ENCODE peak calls at places on chromosomes 1 and 21, in four cellular contexts. C is GM12892, Q is K562, Y is H1. V is an unnamed sample.

GRCh38 chr1:55245781-55246180 is 30.6 kb upstream of the USP24 start:
- DNase-seq in C (no peak), Q (no peak), Y (no peak), V (no peak)

GRCh38 chr1:175376194-175376593 is 183.6 kb upstream of the KIAA0040 start:
- DNase-seq in C (no peak), Q (no peak), Y (no peak), V (no peak)

GRCh38 chr1:60679524-60679923 is 402.8 kb upstream of the NFIA start:
- DNase-seq in C (no peak), Q (no peak), Y (no peak), V (no peak)

GRCh38 chr21:45322231-45322959 is 34.7 kb upstream of the POFUT2 start:
- DNase-seq in C (no peak), Q (no peak), Y (no peak), V (no peak)

GRCh38 chr1:31696246-31696645 is 7.6 kb downstream of the COL16A1 start:
- DNase-seq in C (no peak), Q (no peak), Y (no peak), V (no peak)

GRCh38 chr1:184801503-184801902 is 46.8 kb upstream of the EDEM3 start:
- DNase-seq in C (no peak), Q (no peak), Y (no peak), V (no peak)

GRCh38 chr1:39081266-39082139 is 55.4 kb downstream of the NDUFS5 start:
- DNase-seq in C (peak), Q (peak), Y (peak), V (peak)

GRCh38 chr1:153527023-153527724 is 8.6 kb downstream of the S100A6 start:
- DNase-seq in C (no peak), Q (no peak), Y (no peak), V (no peak)

GRCh38 chr1:75502776-75503175 is 108.1 kb downstream of the SLC44A5 start:
- DNase-seq in C (no peak), Q (no peak), Y (no peak), V (no peak)

GRCh38 chr1:221759436-221759835 is 17.5 kb upstream of the DUSP10 start:
- DNase-seq in C (no peak), Q (no peak), Y (no peak), V (no peak)

GRCh38 chr21:34844033-34844923 is 175.5 kb downstream of the CLIC6 start:
- DNase-seq in C (no peak), Q (no peak), Y (no peak), V (no peak)

GRCh38 chr1:109312978-109313775 is 6.4 kb upstream of the MYBPHL start:
- DNase-seq in C (no peak), Q (no peak), Y (no peak), V (no peak)

GRCh38 chr1:220900842-220901241 is 21.6 kb downstream of the HLX start:
- DNase-seq in C (no peak), Q (no peak), Y (no peak), V (no peak)

GRCh38 chr21:38646213-38646837 is 148.0 kb upstream of the ERG start:
- DNase-seq in C (no peak), Q (no peak), Y (no peak), V (no peak)

GRCh38 chr21:21385404-21385803 is 387.2 kb downstream of the NCAM2 start:
- DNase-seq in C (no peak), Q (no peak), Y (no peak), V (no peak)

GRCh38 chr1:2977886-2978611 is 43.2 kb upstream of the ACTRT2 start:
- DNase-seq in C (no peak), Q (no peak), Y (no peak), V (no peak)

GRCh38 chr1:18606443-18607288 is 24.0 kb upstream of the PAX7 start:
- DNase-seq in C (no peak), Q (no peak), Y (no peak), V (no peak)

GRCh38 chr21:15058718-15059316 is 6.0 kb downstream of the NRIP1 start:
- DNase-seq in C (no peak), Q (peak), Y (no peak), V (no peak)

GRCh38 chr1:51908499-51908898 is 30.0 kb upstream of the NRDC start:
- DNase-seq in C (no peak), Q (no peak), Y (no peak), V (no peak)

GRCh38 chr1:113192242-113192641 is 119.2 kb downstream of the LRIG2 start:
- DNase-seq in C (no peak), Q (no peak), Y (no peak), V (no peak)

GRCh38 chr1:108559215-108560142 is at the start of gene EEIG2:
- DNase-seq in C (peak), Q (peak), Y (peak), V (peak)

GRCh38 chr1:98985687-98986086 is 19.0 kb downstream of the PLPPR5 start:
- DNase-seq in C (no peak), Q (no peak), Y (no peak), V (no peak)

GRCh38 chr1:181430015-181430657 is 53.2 kb upstream of the CACNA1E start:
- DNase-seq in C (no peak), Q (no peak), Y (no peak), V (no peak)

GRCh38 chr1:218421531-218421930 is 76.4 kb downstream of the TGFB2 start:
- DNase-seq in C (no peak), Q (no peak), Y (no peak), V (no peak)

GRCh38 chr1:48753293-48753692 is 23.4 kb downstream of the BEND5 start:
- DNase-seq in C (no peak), Q (no peak), Y (no peak), V (no peak)

GRCh38 chr1:51955797-51956527 is 34.5 kb downstream of the RAB3B start:
- DNase-seq in C (no peak), Q (no peak), Y (no peak), V (no peak)

GRCh38 chr1:1833456-1833855 is 55.2 kb upstream of the NADK start:
- DNase-seq in C (no peak), Q (no peak), Y (no peak), V (no peak)

GRCh38 chr1:117571496-117571895 is 34.4 kb upstream of the TENT5C start:
- DNase-seq in C (no peak), Q (no peak), Y (no peak), V (no peak)

GRCh38 chr1:110087812-110088738 is 17.6 kb upstream of the ALX3 start:
- DNase-seq in C (peak), Q (peak), Y (peak), V (peak)

GRCh38 chr1:160219062-160219929 is 14.1 kb downstream of the PEA15 start:
- DNase-seq in C (no peak), Q (no peak), Y (no peak), V (no peak)

GRCh38 chr21:40902299-40902698 is 55.3 kb upstream of the DSCAM start:
- DNase-seq in C (no peak), Q (no peak), Y (no peak), V (no peak)

GRCh38 chr1:199243423-199244061 is 604.7 kb downstream of the PTPRC start:
- DNase-seq in C (peak), Q (no peak), Y (peak), V (peak)

GRCh38 chr1:242196101-242196500 is 197.2 kb upstream of the MAP1LC3C start:
- DNase-seq in C (no peak), Q (no peak), Y (no peak), V (no peak)

GRCh38 chr1:118204648-118205047 is 19.6 kb upstream of the SPAG17 start:
- DNase-seq in C (no peak), Q (no peak), Y (no peak), V (no peak)

GRCh38 chr1:8094481-8095241 is 68.6 kb upstream of the ERRFI1 start:
- DNase-seq in C (no peak), Q (no peak), Y (no peak), V (no peak)

GRCh38 chr1:203475012-203475981 is at the start of gene PRELP:
- DNase-seq in C (no peak), Q (peak), Y (no peak), V (no peak)
- TF ChIP-seq POLR2A in C (no peak), Q (no peak), Y (no peak), V (no peak)

DNA sequence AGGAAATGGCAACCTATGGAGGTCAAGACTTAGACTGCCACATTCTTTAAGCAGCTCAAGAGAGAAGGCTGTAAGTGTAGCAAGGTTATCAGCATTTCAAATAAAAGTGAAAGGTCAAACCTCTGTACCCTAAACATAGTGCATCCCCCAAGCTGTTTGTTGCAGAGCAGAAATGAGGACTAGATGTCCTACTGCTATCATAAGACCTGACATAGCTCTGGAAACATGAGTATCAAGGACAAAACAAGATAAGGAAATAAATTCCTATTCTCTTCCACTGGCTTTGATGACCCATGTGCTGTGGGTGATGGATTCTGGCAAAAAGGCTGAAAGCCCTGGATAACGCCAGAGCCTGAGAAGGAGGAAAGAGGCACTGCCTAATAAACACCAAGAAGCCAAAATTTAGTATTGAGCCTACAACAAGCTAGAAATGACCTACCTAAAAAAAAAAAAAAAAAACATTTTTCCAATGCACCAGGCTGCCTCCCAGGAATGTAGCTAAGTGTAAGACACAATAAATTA is 35.9 kb downstream of the URB1 start:
- DNase-seq in C (no peak), Q (no peak), Y (no peak), V (no peak)
- TF ChIP-seq TAF1 in C (no peak), Q (no peak), Y (no peak), V (no peak)

GRCh38 chr1:208029381-208030319 is 118.7 kb upstream of the CD34 start:
- DNase-seq in C (no peak), Q (no peak), Y (no peak), V (no peak)
- TF ChIP-seq POLR2A in C (no peak), Q (no peak), Y (no peak), V (no peak)

GRCh38 chr1:197397899-197398298 is 129.8 kb downstream of the CRB1 start:
- DNase-seq in C (no peak), Q (no peak), Y (no peak), V (no peak)

GRCh38 chr1:197400522-197400902 is 132.5 kb downstream of the CRB1 start:
- DNase-seq in C (no peak), Q (no peak), Y (no peak), V (no peak)

GRCh38 chr1:197402189-197402588 is 134.1 kb downstream of the CRB1 start:
- DNase-seq in C (no peak), Q (no peak), Y (no peak), V (no peak)

GRCh38 chr1:197395209-197395608 is 127.2 kb downstream of the CRB1 start:
- DNase-seq in C (no peak), Q (no peak), Y (no peak), V (no peak)

GRCh38 chr1:197399691-197400521 is 131.9 kb downstream of the CRB1 start:
- DNase-seq in C (no peak), Q (peak), Y (no peak), V (no peak)
- TF ChIP-seq TAF1 in C (no peak), Q (no peak), Y (no peak), V (no peak)